ENCODE peak calls at places on chromosome 3, in five cellular contexts. One of them, this sample, is unnamed.

GRCh38 chr3:31013843-31014242 is 119.4 kb upstream of the GADL1 start:
- DNase-seq in A549: no peak
- DNase-seq in left colon: no peak
- DNase-seq in heart right ventricle: no peak
- DNase-seq in head of caudate nucleus: no peak
- DNase-seq in this sample: no peak

GRCh38 chr3:120369000-120369399 is 19.8 kb upstream of the LRRC58 start:
- DNase-seq in heart right ventricle: no peak
- DNase-seq in head of caudate nucleus: no peak
- DNase-seq in A549: no peak
- DNase-seq in left colon: no peak
- DNase-seq in this sample: no peak

GRCh38 chr3:115100172-115100571 is 46.9 kb downstream of the ZBTB20 start:
- DNase-seq in A549: no peak
- DNase-seq in left colon: peak
- DNase-seq in head of caudate nucleus: peak
- DNase-seq in heart right ventricle: no peak
- DNase-seq in this sample: no peak

GRCh38 chr3:184239221-184239620 is 9.5 kb downstream of the ALG3 start:
- DNase-seq in left colon: no peak
- DNase-seq in A549: no peak
- DNase-seq in heart right ventricle: no peak
- DNase-seq in head of caudate nucleus: no peak
- DNase-seq in this sample: no peak

GRCh38 chr3:69306239-69307185 is 79.4 kb downstream of the FRMD4B start:
- DNase-seq in heart right ventricle: peak
- DNase-seq in A549: peak
- DNase-seq in left colon: peak
- DNase-seq in head of caudate nucleus: peak
- DNase-seq in this sample: peak

GRCh38 chr3:178676942-178677606 is 140.8 kb downstream of the KCNMB2 start:
- DNase-seq in left colon: no peak
- DNase-seq in A549: no peak
- DNase-seq in head of caudate nucleus: no peak
- DNase-seq in heart right ventricle: no peak
- DNase-seq in this sample: no peak

GRCh38 chr3:171345112-171345843 is 114.9 kb downstream of the TNIK start:
- DNase-seq in left colon: no peak
- DNase-seq in head of caudate nucleus: no peak
- DNase-seq in heart right ventricle: no peak
- DNase-seq in A549: no peak
- DNase-seq in this sample: no peak

GRCh38 chr3:175672119-175672689 is 813.1 kb downstream of the NAALADL2 start:
- DNase-seq in heart right ventricle: no peak
- DNase-seq in head of caudate nucleus: no peak
- DNase-seq in A549: peak
- DNase-seq in left colon: no peak
- DNase-seq in this sample: peak

GRCh38 chr3:61181874-61182273 is 69.4 kb downstream of the FHIT start:
- DNase-seq in A549: peak
- DNase-seq in left colon: no peak
- DNase-seq in head of caudate nucleus: no peak
- DNase-seq in heart right ventricle: no peak
- DNase-seq in this sample: no peak

GRCh38 chr3:46030626-46031025 is 3.3 kb upstream of the XCR1 start:
- DNase-seq in head of caudate nucleus: no peak
- DNase-seq in A549: no peak
- DNase-seq in left colon: no peak
- DNase-seq in heart right ventricle: no peak
- DNase-seq in this sample: no peak

GRCh38 chr3:168977696-168978374 is 685.7 kb downstream of the MECOM start:
- DNase-seq in head of caudate nucleus: no peak
- DNase-seq in heart right ventricle: no peak
- DNase-seq in A549: no peak
- DNase-seq in left colon: no peak
- DNase-seq in this sample: no peak